ENCODE peak calls at places on chromosomes 11 and 22, in nine cellular contexts. O, E, C, Z, W, D, M, S and J are unnamed samples.

GRCh38 chr11:2072551-2073261 is 66.5 kb downstream of the IGF2 start:
- DNase-seq in O (peak; percentile 65), M (no peak), S (no peak), D (no peak), E (no peak), W (peak; percentile 24), C (no peak), Z (no peak), J (no peak)

GRCh38 chr11:64000026-64000739 is 13.9 kb downstream of the OTUB1 start:
- DNase-seq in O (peak; percentile 68), C (peak; percentile 60), M (peak; percentile 63), S (peak; percentile 35), Z (peak; percentile 76), E (peak; percentile 93), W (peak; percentile 80), D (peak; percentile 76), J (no peak)

GRCh38 chr22:17893900-17894299 is 119.6 kb upstream of the BID start:
- DNase-seq in Z (no peak), S (no peak), C (no peak), O (no peak), M (no peak), W (no peak), D (no peak), E (no peak), J (no peak)

GRCh38 chr11:44484211-44484610 is 81.3 kb upstream of the CD82 start:
- DNase-seq in E (peak; percentile 34), S (peak; percentile 8), Z (no peak), W (no peak), M (peak; percentile 12), C (no peak), D (no peak), O (peak; percentile 42), J (no peak)

GRCh38 chr11:27317751-27318150 is 45.3 kb downstream of the CCDC34 start:
- DNase-seq in E (peak; percentile 26), M (peak; percentile 42), W (no peak), S (peak; percentile 53), O (peak; percentile 75), D (no peak), Z (no peak), C (no peak), J (no peak)

GRCh38 chr11:116731097-116731761 is 41.6 kb downstream of the BUD13 start:
- DNase-seq in D (no peak), W (no peak), Z (peak; percentile 49), E (peak; percentile 31), C (no peak), M (peak; percentile 13), O (no peak), S (no peak), J (peak; percentile 75)

GRCh38 chr22:50604256-50604580 is 3.6 kb downstream of the MAPK8IP2 start:
- DNase-seq in S (no peak), E (no peak), Z (no peak), M (no peak), O (no peak), D (no peak), C (no peak), W (no peak), J (no peak)

GRCh38 chr22:50544078-50544745 is 1.5 kb upstream of the KLHDC7B start:
- DNase-seq in W (peak; percentile 87), Z (peak; percentile 81), M (no peak), C (peak; percentile 69), D (peak; percentile 84), O (peak; percentile 65), E (peak; percentile 89), S (no peak), J (no peak)

GRCh38 chr22:37229012-37229804 is 14.9 kb downstream of the RAC2 start:
- DNase-seq in D (peak; percentile 38), E (peak; percentile 48), M (peak; percentile 73), Z (peak; percentile 54), C (no peak), W (no peak), S (peak; percentile 67), O (peak; percentile 91), J (no peak)

GRCh38 chr11:27456802-27457329 is 15.7 kb downstream of the LGR4 start:
- DNase-seq in S (no peak), O (no peak), M (peak; percentile 48), W (no peak), Z (no peak), C (no peak), E (no peak), D (no peak), J (no peak)

GRCh38 chr11:16047073-16047472 is 309.3 kb downstream of the SOX6 start:
- DNase-seq in C (no peak), M (no peak), D (no peak), Z (no peak), E (no peak), O (no peak), S (no peak), W (no peak), J (no peak)

GRCh38 chr11:96054870-96055705 is 131.2 kb upstream of the MTMR2 start:
- DNase-seq in Z (no peak), M (peak; percentile 77), C (no peak), W (no peak), S (peak; percentile 35), E (no peak), D (no peak), O (peak; percentile 64), J (no peak)
- TF ChIP-seq CTCF in Z (peak; percentile 75), M (peak; percentile 86), C (peak; percentile 24), W (no peak), S (peak; percentile 67), E (peak; percentile 69), D (peak; percentile 67), O (peak; percentile 56), J (peak; percentile 38)

DNA sequence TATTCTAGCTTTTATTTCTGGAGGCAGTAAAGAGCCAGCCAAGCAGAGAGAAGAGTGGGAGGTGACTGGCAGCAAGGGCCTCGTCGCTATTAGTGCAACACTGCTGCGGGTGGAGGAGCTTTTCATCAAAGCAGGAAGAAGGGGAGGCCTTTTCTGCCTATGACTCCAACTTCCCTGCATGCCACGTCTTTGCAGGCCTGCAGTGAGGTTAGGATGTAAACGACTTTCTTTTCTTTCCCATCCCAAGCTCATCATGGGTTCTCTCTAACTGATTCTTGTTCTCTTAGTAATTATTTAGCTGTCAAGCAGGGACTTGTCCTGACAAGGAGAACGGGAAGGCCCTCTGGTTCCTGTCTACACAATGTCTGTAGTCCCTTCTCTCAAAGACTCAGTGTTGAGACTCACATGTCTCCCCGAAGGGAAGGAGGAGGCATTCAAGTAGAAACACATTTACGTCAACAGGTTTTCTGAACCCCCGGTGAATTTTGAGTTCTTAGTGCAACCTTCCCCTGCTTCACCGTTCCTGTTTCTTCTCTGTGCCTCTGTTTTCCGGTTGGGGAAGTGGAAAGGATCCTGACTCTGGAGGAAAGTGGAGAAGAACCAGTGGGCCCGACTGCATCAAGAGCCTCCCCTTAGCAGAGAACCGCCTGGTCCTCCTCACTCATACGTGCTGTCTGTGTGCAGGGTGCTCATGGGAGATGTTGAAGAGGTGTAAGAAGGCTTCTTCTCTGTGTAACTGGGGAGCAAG is 56.9 kb downstream of the PACS1 start:
- DNase-seq in O (peak; percentile 79), Z (peak; percentile 69), C (no peak), E (peak; percentile 65), W (peak; percentile 56), D (peak; percentile 63), S (peak; percentile 87), M (no peak), J (peak; percentile 32)
- H3K4me3 ChIP-seq in O (no peak overlapping the region), Z (no peak overlapping the region), C (no peak overlapping the region), E (no peak overlapping the region), W (no peak overlapping the region), D (peak overlapping the region; percentile 2), S (peak overlapping the region; percentile 0), M (no peak overlapping the region), J (no peak overlapping the region)

GRCh38 chr11:67506426-67507032 is 1.4 kb upstream of the PITPNM1 start:
- DNase-seq in C (no peak), Z (peak; percentile 68), M (no peak), E (no peak), O (no peak), W (peak; percentile 43), D (no peak), S (no peak), J (no peak)

GRCh38 chr11:67508486-67509121 is 642 bp upstream of the CDK2AP2 start:
- DNase-seq in S (peak; percentile 92), M (peak; percentile 98), Z (peak; percentile 98), D (peak; percentile 100), W (peak; percentile 99), E (peak; percentile 99), O (peak; percentile 98), C (peak; percentile 99), J (peak; percentile 94)

GRCh38 chr11:67507242-67507890 is 596 bp downstream of the CDK2AP2 start:
- DNase-seq in O (peak; percentile 83), E (peak; percentile 81), Z (no peak), C (peak; percentile 84), D (no peak), M (peak; percentile 82), W (peak; percentile 82), S (no peak), J (no peak)

GRCh38 chr11:67510023-67510345 is 2.0 kb upstream of the CDK2AP2 start:
- DNase-seq in Z (no peak), W (no peak), C (no peak), D (no peak), M (no peak), S (no peak), O (no peak), E (no peak), J (no peak)

GRCh38 chr11:67507891-67508485 is at the start of gene CDK2AP2:
- DNase-seq in Z (peak; percentile 100), S (peak; percentile 100), D (peak; percentile 96), E (peak; percentile 98), W (peak; percentile 100), C (peak; percentile 100), M (peak; percentile 100), O (peak; percentile 100), J (peak; percentile 99)
- TF ChIP-seq CTCF in Z (peak; percentile 29), S (no peak), D (no peak), E (no peak), W (no peak), C (no peak), M (no peak), O (no peak), J (no peak)

GRCh38 chr11:6682936-6683861 is at the start of gene MRPL17:
- DNase-seq in C (peak; percentile 99), E (peak; percentile 99), Z (peak; percentile 100), S (peak; percentile 98), M (peak; percentile 98), W (peak; percentile 99), O (peak; percentile 100), D (peak; percentile 99), J (peak; percentile 99)

GRCh38 chr11:6677018-6677417 is 6.1 kb downstream of the MRPL17 start:
- DNase-seq in E (no peak), Z (no peak), S (no peak), W (no peak), M (no peak), D (no peak), C (no peak), O (no peak), J (no peak)

GRCh38 chr11:6681949-6682348 is 1.2 kb downstream of the MRPL17 start:
- DNase-seq in C (no peak), W (no peak), Z (no peak), S (peak; percentile 16), E (no peak), D (no peak), O (no peak), M (peak; percentile 8), J (no peak)

GRCh38 chr11:6682591-6682935 is 577 bp downstream of the MRPL17 start:
- DNase-seq in O (peak; percentile 10), Z (no peak), S (no peak), W (no peak), D (no peak), M (no peak), E (no peak), C (no peak), J (no peak)

DNA sequence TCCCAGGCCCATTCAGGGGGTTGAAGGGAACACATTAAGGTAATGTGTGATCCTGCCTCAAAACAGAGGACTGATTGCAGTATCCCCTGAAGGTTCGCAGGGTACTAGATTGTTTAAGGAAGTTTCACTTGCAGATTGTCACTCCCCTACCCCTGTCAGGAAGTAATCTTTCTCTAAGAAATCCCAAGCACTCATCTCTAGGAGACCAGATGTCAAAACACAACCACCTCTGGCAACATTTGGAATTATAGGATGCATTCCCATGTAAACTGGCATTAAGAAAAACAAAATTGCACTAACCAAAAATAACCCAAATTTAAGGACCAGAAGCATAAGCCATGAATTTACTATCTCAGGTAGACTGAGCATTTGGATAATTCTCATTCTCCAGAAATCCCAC is 1.6 kb downstream of the MRPL17 start:
- DNase-seq in S (no peak), E (no peak), W (no peak), M (no peak), O (no peak), D (no peak), C (no peak), Z (no peak), J (no peak)
- H3K4me3 ChIP-seq in S (peak overlapping the region; percentile 98), E (peak overlapping the region; percentile 43), W (no peak overlapping the region), M (peak overlapping the region; percentile 81), O (peak overlapping the region; percentile 98), D (no peak overlapping the region), C (no peak overlapping the region), Z (no peak overlapping the region), J (peak overlapping the region; percentile 81)